ENCODE peak calls at places on chromosomes 2 and 18, in four cellular contexts. P is stimulated activated CD4-positive, alpha-beta T cell treated with anti-CD3 and anti-CD28 coated beads, Interleukin-1b, Interleukin-23, amount 100 ng/mL, for 24 hours; J is progenitor cell of endocrine pancreas; F is activated naive CD8-positive, alpha-beta T cell treated with anti-CD3 and anti-CD28 coated beads for 36 hours. B is an unnamed sample.

GRCh38 chr2:73297151-73297559 is 3.8 kb upstream of the EGR4 start:
- DNase-seq in P (no peak), J (no peak), F (no peak), B (no peak)

GRCh38 chr2:177733322-177733855 is 339.2 kb downstream of the PDE11A start:
- DNase-seq in P (no peak), J (no peak), F (no peak), B (no peak)

GRCh38 chr2:28325567-28326468 is 66.8 kb upstream of the FOSL2 start:
- DNase-seq in P (no peak), J (no peak), F (peak), B (no peak)

GRCh38 chr2:25103287-25103871 is 61.5 kb downstream of the EFR3B start:
- DNase-seq in P (no peak), J (no peak), F (no peak), B (no peak)

GRCh38 chr2:84880395-84880644 is 564 bp downstream of the TRABD2A start:
- DNase-seq in P (no peak), J (no peak), F (no peak), B (no peak)

GRCh38 chr2:101371635-101372034 is 15.7 kb downstream of the CREG2 start:
- DNase-seq in P (no peak), J (no peak), F (no peak), B (no peak)

GRCh38 chr2:20232837-20233207 is 7.9 kb upstream of the SDC1 start:
- DNase-seq in P (no peak), J (no peak), F (no peak), B (no peak)

GRCh38 chr2:222477962-222478608 is 53.7 kb downstream of the SGPP2 start:
- DNase-seq in P (no peak), J (no peak), F (no peak), B (no peak)

GRCh38 chr2:43146083-43146482 is 80.3 kb downstream of the ZFP36L2 start:
- DNase-seq in P (no peak), J (no peak), F (no peak), B (no peak)

GRCh38 chr2:98175811-98176210 is 88.8 kb downstream of the VWA3B start:
- DNase-seq in P (no peak), J (no peak), F (no peak), B (no peak)

GRCh38 chr18:24014062-24014985 is at the start of gene TTC39C:
- DNase-seq in P (peak), J (peak), F (peak), B (peak)

GRCh38 chr2:55604027-55604565 is 13.3 kb downstream of the PPP4R3B start:
- DNase-seq in P (no peak), J (no peak), F (no peak), B (no peak)

GRCh38 chr18:55280515-55280914 is 307.5 kb downstream of the TCF4 start:
- DNase-seq in P (no peak), J (no peak), F (no peak), B (no peak)

GRCh38 chr18:28176933-28177827 is at the start of gene CDH2:
- DNase-seq in P (no peak), J (peak), F (peak), B (peak)

GRCh38 chr18:41751161-41751560 is 203.9 kb upstream of the PIK3C3 start:
- DNase-seq in P (no peak), J (no peak), F (no peak), B (no peak)

B was measured in mesothelial cell of epicardium.